ENCODE peak calls at places on chromosomes 3 and 15, in nine cellular contexts. I, F, P, G, Y, C, Z, J and E are unnamed samples.

GRCh38 chr15:68526269-68526668 is 52.5 kb upstream of the CORO2B start:
- DNase-seq in I (no peak), F (no peak), P (no peak), G (peak), Y (no peak), C (no peak), Z (peak), J (no peak), E (no peak)

GRCh38 chr3:188219147-188219546 is 65.2 kb downstream of the LPP start:
- DNase-seq in I (no peak), F (no peak), P (no peak), G (no peak), Y (no peak), C (no peak), Z (no peak), J (no peak), E (no peak)

GRCh38 chr3:164514576-164514975 is 563.7 kb downstream of the SI start:
- DNase-seq in I (no peak), F (no peak), P (no peak), G (no peak), Y (no peak), C (no peak), Z (no peak), J (no peak), E (no peak)

GRCh38 chr3:180855956-180856355 is 56.5 kb upstream of the FXR1 start:
- DNase-seq in I (no peak), F (no peak), P (no peak), G (no peak), Y (no peak), C (no peak), Z (no peak), J (no peak), E (no peak)

GRCh38 chr15:42203891-42204290 is 4.2 kb downstream of the VPS39 start:
- DNase-seq in I (no peak), F (no peak), P (no peak), G (peak), Y (no peak), C (no peak), Z (peak), J (no peak), E (no peak)

GRCh38 chr3:53046171-53047170 is 598 bp upstream of the SFMBT1 start:
- DNase-seq in I (peak), F (peak), P (no peak), G (no peak), Y (no peak), C (peak), Z (peak), J (peak), E (peak)

GRCh38 chr3:158701666-158702065 is 29.2 kb upstream of the LXN start:
- DNase-seq in I (no peak), F (no peak), P (no peak), G (no peak), Y (no peak), C (no peak), Z (no peak), J (no peak), E (no peak)

GRCh38 chr3:38375072-38375471 is 28.5 kb downstream of the XYLB start:
- DNase-seq in I (no peak), F (peak), P (no peak), G (no peak), Y (no peak), C (no peak), Z (no peak), J (no peak), E (no peak)

GRCh38 chr3:141275032-141275422 is 43.4 kb downstream of the PXYLP1 start:
- DNase-seq in I (no peak), F (no peak), P (no peak), G (peak), Y (no peak), C (no peak), Z (peak), J (no peak), E (no peak)

GRCh38 chr3:61780455-61781239 is 219.3 kb downstream of the PTPRG start:
- DNase-seq in I (no peak), F (no peak), P (no peak), G (no peak), Y (no peak), C (no peak), Z (no peak), J (no peak), E (no peak)

GRCh38 chr3:38003371-38003816 is 12.8 kb downstream of the VILL start:
- DNase-seq in I (peak), F (no peak), P (no peak), G (peak), Y (no peak), C (peak), Z (peak), J (peak), E (peak)

GRCh38 chr3:114155370-114155821 is 23.5 kb downstream of the DRD3 start:
- DNase-seq in I (no peak), F (no peak), P (no peak), G (peak), Y (no peak), C (peak), Z (peak), J (peak), E (no peak)

GRCh38 chr15:66071621-66072295 is 181.8 kb downstream of the MEGF11 start:
- DNase-seq in I (no peak), F (peak), P (no peak), G (peak), Y (no peak), C (no peak), Z (peak), J (no peak), E (no peak)

GRCh38 chr15:72534522-72534921 is 60.4 kb downstream of the ARIH1 start:
- DNase-seq in I (peak), F (no peak), P (no peak), G (no peak), Y (no peak), C (no peak), Z (no peak), J (no peak), E (no peak)

GRCh38 chr15:59410448-59410896 is 27.5 kb upstream of the FAM81A start:
- DNase-seq in I (no peak), F (no peak), P (no peak), G (peak), Y (no peak), C (no peak), Z (no peak), J (no peak), E (no peak)

GRCh38 chr3:158109295-158109803 is 540 bp upstream of the RSRC1 start:
- DNase-seq in I (no peak), F (no peak), P (no peak), G (no peak), Y (no peak), C (peak), Z (peak), J (no peak), E (no peak)

GRCh38 chr15:37134699-37135131 is 34.4 kb upstream of the MEIS2 start:
- DNase-seq in I (no peak), F (no peak), P (no peak), G (peak), Y (no peak), C (peak), Z (peak), J (no peak), E (no peak)

GRCh38 chr3:195059471-195060216 is 211.3 kb downstream of the XXYLT1 start:
- DNase-seq in I (no peak), F (no peak), P (no peak), G (no peak), Y (no peak), C (no peak), Z (no peak), J (no peak), E (no peak)

GRCh38 chr3:60720696-60721228 is 530.5 kb downstream of the FHIT start:
- DNase-seq in I (no peak), F (no peak), P (no peak), G (peak), Y (no peak), C (no peak), Z (peak), J (no peak), E (no peak)

GRCh38 chr3:127483005-127483641 is 107.4 kb downstream of the TPRA1 start:
- DNase-seq in I (no peak), F (peak), P (no peak), G (no peak), Y (no peak), C (no peak), Z (no peak), J (no peak), E (no peak)

GRCh38 chr3:135622657-135623056 is 342.9 kb upstream of the PPP2R3A start:
- DNase-seq in I (no peak), F (no peak), P (no peak), G (no peak), Y (no peak), C (no peak), Z (no peak), J (no peak), E (no peak)

GRCh38 chr3:8872291-8872690 is 91.0 kb downstream of the RAD18 start:
- DNase-seq in I (no peak), F (no peak), P (no peak), G (no peak), Y (no peak), C (no peak), Z (peak), J (no peak), E (no peak)

GRCh38 chr3:126474498-126475410 is 937 bp downstream of the ZXDC start:
- DNase-seq in I (peak), F (peak), P (no peak), G (peak), Y (no peak), C (peak), Z (peak), J (no peak), E (peak)

GRCh38 chr15:22884344-22884743 is 45.9 kb downstream of the NIPA2 start:
- DNase-seq in I (no peak), F (no peak), P (no peak), G (no peak), Y (no peak), C (peak), Z (no peak), J (no peak), E (no peak)

GRCh38 chr3:64355473-64355872 is 130.2 kb upstream of the PRICKLE2 start:
- DNase-seq in I (no peak), F (no peak), P (no peak), G (peak), Y (no peak), C (peak), Z (peak), J (no peak), E (no peak)

GRCh38 chr15:68316061-68316804 is 38.7 kb downstream of the FEM1B start:
- DNase-seq in I (no peak), F (peak), P (no peak), G (peak), Y (no peak), C (peak), Z (no peak), J (no peak), E (no peak)

GRCh38 chr3:87498358-87499080 is 222.1 kb upstream of the POU1F1 start:
- DNase-seq in I (no peak), F (no peak), P (no peak), G (no peak), Y (no peak), C (no peak), Z (no peak), J (no peak), E (no peak)
- H3K4me3 ChIP-seq in I (no peak), F (no peak), P (no peak), G (no peak), Y (no peak), C (no peak), Z (no peak), J (no peak), E (no peak)

DNA sequence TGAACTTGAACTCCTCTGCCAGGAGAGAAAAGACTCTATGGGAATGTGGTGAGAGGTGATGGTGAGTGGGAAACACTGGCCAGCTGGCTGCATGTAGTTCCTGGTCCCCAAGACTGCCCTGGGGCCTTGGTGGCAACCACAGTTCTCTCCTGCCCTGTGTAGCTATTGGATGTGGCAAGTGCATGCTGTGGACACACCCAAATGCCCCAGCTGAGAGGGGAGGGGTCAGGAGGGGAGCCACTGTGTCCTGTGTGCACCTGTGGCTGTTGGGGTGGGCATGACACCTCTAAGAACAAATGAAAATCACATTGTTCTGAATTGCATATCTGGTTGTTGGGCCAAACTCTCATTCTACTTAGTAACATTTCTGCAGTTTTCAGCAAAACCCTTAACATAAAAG is 409.6 kb downstream of the NSUN3 start:
- DNase-seq in I (no peak), F (no peak), P (no peak), G (no peak), Y (no peak), C (no peak), Z (no peak), J (no peak), E (no peak)
- H3K4me3 ChIP-seq in I (no peak), F (no peak), P (no peak), G (no peak), Y (no peak), C (no peak), Z (no peak), J (no peak), E (no peak)

DNA sequence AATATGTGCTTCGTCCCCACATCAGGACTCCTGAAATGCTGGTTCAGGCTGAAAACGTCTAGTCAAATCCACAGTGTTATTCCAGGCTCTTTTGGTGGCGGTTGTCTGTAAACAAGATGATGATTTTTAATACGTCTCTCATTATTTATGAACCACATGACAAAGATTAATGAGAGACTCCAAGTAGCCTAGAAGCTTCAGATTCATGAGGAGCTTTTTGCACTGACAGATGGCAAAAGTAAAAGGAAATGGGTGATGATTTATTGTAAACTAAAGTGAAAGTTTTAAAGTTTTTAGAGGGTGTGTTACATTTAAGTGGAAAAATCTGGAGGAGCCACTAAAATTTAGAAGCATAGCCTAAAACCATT is 77.0 kb downstream of the BBX start:
- DNase-seq in I (no peak), F (no peak), P (no peak), G (peak), Y (no peak), C (no peak), Z (no peak), J (no peak), E (no peak)
- H3K4me3 ChIP-seq in I (peak), F (peak), P (peak), G (peak), Y (peak), C (peak), Z (peak), J (peak), E (peak)

DNA sequence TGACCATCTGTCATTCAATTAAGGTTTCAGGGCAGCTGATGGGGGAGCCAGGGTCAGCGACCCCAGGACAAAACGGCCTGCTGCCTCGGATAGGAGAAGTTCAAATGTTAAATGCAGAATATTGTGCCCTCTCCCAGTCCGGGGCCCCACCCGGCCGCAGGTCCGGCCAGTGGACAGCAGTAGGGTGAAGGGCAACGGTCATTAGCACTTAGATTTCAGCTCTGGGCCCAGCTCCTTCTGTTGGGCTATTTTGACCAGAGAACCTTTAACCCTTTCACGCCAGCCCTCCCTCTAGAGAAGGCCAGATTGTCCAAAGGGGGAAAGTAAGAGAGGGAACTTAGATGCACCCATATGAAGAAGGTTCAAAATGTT is 16.1 kb upstream of the ONECUT1 start:
- DNase-seq in I (no peak), F (peak), P (no peak), G (no peak), Y (no peak), C (no peak), Z (no peak), J (no peak), E (no peak)
- H3K4me3 ChIP-seq in I (no peak), F (peak), P (no peak), G (no peak), Y (peak), C (peak), Z (no peak), J (peak), E (peak)

GRCh38 chr15:78070049-78070698 is 7.3 kb downstream of the TBC1D2B start:
- DNase-seq in I (no peak), F (peak), P (no peak), G (no peak), Y (no peak), C (no peak), Z (no peak), J (no peak), E (no peak)
- H3K4me3 ChIP-seq in I (peak), F (no peak), P (no peak), G (no peak), Y (no peak), C (no peak), Z (no peak), J (no peak), E (no peak)

GRCh38 chr3:193507566-193507965 is 47.1 kb downstream of the ATP13A4 start:
- DNase-seq in I (no peak), F (no peak), P (no peak), G (no peak), Y (no peak), C (no peak), Z (no peak), J (no peak), E (no peak)
- H3K4me3 ChIP-seq in I (no peak), F (no peak), P (no peak), G (no peak), Y (no peak), C (no peak), Z (no peak), J (no peak), E (no peak)

GRCh38 chr3:166818464-166818863 is 561.6 kb downstream of the ZBBX start:
- DNase-seq in I (no peak), F (no peak), P (no peak), G (no peak), Y (no peak), C (no peak), Z (no peak), J (no peak), E (no peak)
- H3K4me3 ChIP-seq in I (no peak), F (no peak), P (no peak), G (no peak), Y (no peak), C (no peak), Z (no peak), J (no peak), E (no peak)

DNA sequence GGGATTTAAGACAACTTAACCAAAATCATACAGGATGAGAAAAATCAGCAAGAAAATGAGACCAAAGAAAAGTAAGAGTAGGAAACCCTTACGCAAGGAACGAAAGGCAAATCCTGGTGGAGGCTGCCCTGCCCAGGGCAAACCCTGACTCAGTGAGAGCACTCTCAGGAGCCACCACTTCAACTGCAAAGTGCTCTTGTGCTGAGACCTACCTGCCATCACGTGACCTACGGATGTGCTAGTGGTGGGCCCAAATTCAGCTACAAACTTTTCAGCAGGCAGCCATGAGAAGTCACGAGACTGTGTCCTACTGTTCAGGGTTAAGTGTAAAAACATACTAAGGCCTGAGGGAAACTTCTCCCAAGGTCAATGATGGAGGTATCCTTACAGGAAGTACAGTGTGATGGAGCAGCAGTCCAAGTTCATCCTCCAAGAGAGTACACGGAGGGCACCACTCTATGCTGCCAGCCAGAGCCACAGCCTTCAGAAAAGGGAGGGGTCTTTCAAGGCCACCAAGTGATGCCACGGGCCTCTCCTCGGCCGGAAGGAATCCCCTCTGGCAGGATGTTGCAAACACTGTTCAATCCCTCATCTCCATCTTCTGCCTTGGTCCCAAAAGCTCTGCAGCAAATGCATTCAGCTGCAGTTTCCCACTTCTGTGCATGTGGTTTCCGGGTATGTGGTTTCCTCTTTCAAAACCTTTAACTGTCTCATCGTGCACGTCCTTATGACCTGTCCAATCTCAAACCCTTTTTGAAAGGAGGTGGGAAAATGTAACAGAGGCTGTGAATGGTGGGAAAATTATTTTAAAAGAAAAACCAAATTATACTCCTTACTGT is 9.5 kb downstream of the CHSY1 start:
- DNase-seq in I (peak), F (no peak), P (no peak), G (peak), Y (no peak), C (no peak), Z (peak), J (no peak), E (no peak)
- H3K4me3 ChIP-seq in I (peak), F (no peak), P (no peak), G (no peak), Y (peak), C (no peak), Z (no peak), J (peak), E (peak)

DNA sequence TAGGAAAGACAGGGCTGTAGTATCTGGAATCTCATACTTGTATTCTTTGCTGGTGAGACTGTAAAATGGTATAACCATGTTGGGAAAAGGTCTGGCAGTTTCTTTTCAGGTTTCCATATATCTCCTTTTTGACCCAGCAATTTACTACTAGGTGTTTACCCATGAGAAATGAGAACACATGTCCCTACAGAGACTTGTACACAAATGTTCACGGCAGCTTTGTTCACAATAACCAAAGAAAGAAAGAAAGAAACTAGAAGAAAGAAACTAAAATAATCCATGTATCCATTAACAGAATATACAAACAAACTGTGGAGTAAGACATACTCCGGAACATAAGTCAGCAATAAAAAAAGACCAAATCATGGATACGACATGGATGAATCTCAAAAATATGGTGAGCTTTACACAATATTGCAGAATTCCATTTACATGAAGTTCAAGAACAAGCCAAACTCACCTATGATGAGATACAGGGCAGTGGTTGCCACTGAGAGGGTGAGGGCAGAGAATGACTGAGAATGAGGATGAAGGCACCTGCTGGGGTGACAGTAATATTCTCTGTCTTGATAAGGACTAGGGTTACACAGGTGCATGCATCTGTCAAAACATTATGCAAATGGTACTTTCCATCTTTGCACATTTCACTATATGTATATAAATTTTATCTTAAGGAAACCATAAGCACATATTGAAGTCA is 2.7 kb downstream of the RFTN1 start:
- DNase-seq in I (no peak), F (no peak), P (no peak), G (no peak), Y (no peak), C (no peak), Z (no peak), J (no peak), E (no peak)
- H3K4me3 ChIP-seq in I (peak), F (no peak), P (no peak), G (no peak), Y (peak), C (no peak), Z (no peak), J (peak), E (peak)